ENCODE peak calls at places on chromosomes 5 and 9, in five cellular contexts. One of them, this sample, is unnamed.

GRCh38 chr5:6750142-6750840 is 37.1 kb downstream of the TENT4A start:
- DNase-seq in WERI-Rb-1: no peak
- DNase-seq in K562: no peak
- DNase-seq in cardiac fibroblast: no peak
- DNase-seq in HCT116: no peak
- DNase-seq in this sample: no peak

GRCh38 chr9:34379334-34380033 is 2.8 kb upstream of the MYORG start:
- DNase-seq in WERI-Rb-1: peak
- DNase-seq in K562: peak
- DNase-seq in cardiac fibroblast: peak
- DNase-seq in HCT116: peak
- DNase-seq in this sample: peak

GRCh38 chr9:110148384-110148783 is 59.6 kb downstream of the C9orf152 start:
- DNase-seq in WERI-Rb-1: no peak
- DNase-seq in K562: no peak
- DNase-seq in cardiac fibroblast: no peak
- DNase-seq in HCT116: no peak
- DNase-seq in this sample: no peak

GRCh38 chr5:147534172-147534951 is 24.5 kb upstream of the DPYSL3 start:
- DNase-seq in WERI-Rb-1: no peak
- DNase-seq in K562: no peak
- DNase-seq in cardiac fibroblast: peak
- DNase-seq in HCT116: no peak
- DNase-seq in this sample: no peak

GRCh38 chr5:16552666-16553343 is 64.0 kb downstream of the RETREG1 start:
- DNase-seq in WERI-Rb-1: peak
- DNase-seq in K562: peak
- DNase-seq in cardiac fibroblast: peak
- DNase-seq in HCT116: peak
- DNase-seq in this sample: peak

GRCh38 chr5:173689713-173690360 is 73.4 kb upstream of the BOD1 start:
- DNase-seq in WERI-Rb-1: no peak
- DNase-seq in K562: no peak
- DNase-seq in cardiac fibroblast: peak
- DNase-seq in HCT116: no peak
- DNase-seq in this sample: no peak

GRCh38 chr9:99592834-99593584 is 228.7 kb upstream of the NR4A3 start:
- DNase-seq in WERI-Rb-1: no peak
- DNase-seq in K562: no peak
- DNase-seq in cardiac fibroblast: no peak
- DNase-seq in HCT116: no peak
- DNase-seq in this sample: no peak

GRCh38 chr5:125257057-125257970 is 510.9 kb upstream of the ZNF608 start:
- DNase-seq in WERI-Rb-1: no peak
- DNase-seq in K562: no peak
- DNase-seq in cardiac fibroblast: no peak
- DNase-seq in HCT116: no peak
- DNase-seq in this sample: no peak

GRCh38 chr5:95422842-95423241 is 31.7 kb downstream of the FAM81B start:
- DNase-seq in WERI-Rb-1: no peak
- DNase-seq in K562: no peak
- DNase-seq in cardiac fibroblast: peak
- DNase-seq in HCT116: no peak
- DNase-seq in this sample: no peak

GRCh38 chr5:16994576-16994975 is 58.5 kb upstream of the MYO10 start:
- DNase-seq in WERI-Rb-1: no peak
- DNase-seq in K562: no peak
- DNase-seq in cardiac fibroblast: no peak
- DNase-seq in HCT116: no peak
- DNase-seq in this sample: no peak

GRCh38 chr5:33892419-33893151 is 795 bp upstream of the ADAMTS12 start:
- DNase-seq in WERI-Rb-1: no peak
- DNase-seq in K562: no peak
- DNase-seq in cardiac fibroblast: peak
- DNase-seq in HCT116: no peak
- DNase-seq in this sample: no peak

GRCh38 chr9:6833518-6834192 is 75.9 kb downstream of the KDM4C start:
- DNase-seq in WERI-Rb-1: no peak
- DNase-seq in K562: no peak
- DNase-seq in cardiac fibroblast: peak
- DNase-seq in HCT116: no peak
- DNase-seq in this sample: no peak

GRCh38 chr9:98848450-98849149 is 41.1 kb downstream of the GALNT12 start:
- DNase-seq in WERI-Rb-1: peak
- DNase-seq in K562: peak
- DNase-seq in cardiac fibroblast: peak
- DNase-seq in HCT116: peak
- DNase-seq in this sample: peak

GRCh38 chr5:176818391-176819098 is 8.2 kb downstream of the UNC5A start:
- DNase-seq in WERI-Rb-1: no peak
- DNase-seq in K562: no peak
- DNase-seq in cardiac fibroblast: no peak
- DNase-seq in HCT116: peak
- DNase-seq in this sample: no peak

GRCh38 chr5:94623026-94623425 is 4.6 kb downstream of the SLF1 start:
- DNase-seq in WERI-Rb-1: no peak
- DNase-seq in K562: no peak
- DNase-seq in cardiac fibroblast: peak
- DNase-seq in HCT116: no peak
- DNase-seq in this sample: no peak

GRCh38 chr5:157535042-157535865 is 40.3 kb downstream of the ADAM19 start:
- DNase-seq in WERI-Rb-1: no peak
- DNase-seq in K562: peak
- DNase-seq in cardiac fibroblast: peak
- DNase-seq in HCT116: no peak
- DNase-seq in this sample: no peak

GRCh38 chr5:78274540-78275197 is 19.8 kb downstream of the AP3B1 start:
- DNase-seq in WERI-Rb-1: no peak
- DNase-seq in K562: no peak
- DNase-seq in cardiac fibroblast: no peak
- DNase-seq in HCT116: no peak
- DNase-seq in this sample: no peak
- TF ChIP-seq CTCF in WERI-Rb-1: no peak
- TF ChIP-seq CTCF in K562: no peak
- TF ChIP-seq CTCF in cardiac fibroblast: no peak
- TF ChIP-seq CTCF in HCT116: no peak
- TF ChIP-seq CTCF in this sample: no peak

GRCh38 chr5:55694152-55694830 is 17.8 kb downstream of the SLC38A9 start:
- DNase-seq in WERI-Rb-1: no peak
- DNase-seq in K562: no peak
- DNase-seq in cardiac fibroblast: peak
- DNase-seq in HCT116: peak
- DNase-seq in this sample: no peak
- TF ChIP-seq CTCF in WERI-Rb-1: peak
- TF ChIP-seq CTCF in K562: peak
- TF ChIP-seq CTCF in cardiac fibroblast: peak
- TF ChIP-seq CTCF in HCT116: peak
- TF ChIP-seq CTCF in this sample: no peak

GRCh38 chr5:56455417-56455816 is 222.3 kb upstream of the ANKRD55 start:
- DNase-seq in WERI-Rb-1: no peak
- DNase-seq in K562: no peak
- DNase-seq in cardiac fibroblast: no peak
- DNase-seq in HCT116: no peak
- DNase-seq in this sample: no peak
- TF ChIP-seq CTCF in WERI-Rb-1: no peak
- TF ChIP-seq CTCF in K562: no peak
- TF ChIP-seq CTCF in cardiac fibroblast: no peak
- TF ChIP-seq CTCF in HCT116: no peak
- TF ChIP-seq CTCF in this sample: no peak

GRCh38 chr5:3599283-3600105 is 3.9 kb downstream of the IRX1 start:
- DNase-seq in WERI-Rb-1: no peak
- DNase-seq in K562: no peak
- DNase-seq in cardiac fibroblast: no peak
- DNase-seq in HCT116: no peak
- DNase-seq in this sample: peak
- TF ChIP-seq CTCF in WERI-Rb-1: peak
- TF ChIP-seq CTCF in K562: peak
- TF ChIP-seq CTCF in cardiac fibroblast: no peak
- TF ChIP-seq CTCF in HCT116: no peak
- TF ChIP-seq CTCF in this sample: peak